ENCODE peak calls at places on chromosomes 13 and 19, in ten cellular contexts. R, N, G, V, D, C, F, M, S and T are unnamed samples.

GRCh38 chr19:58361900-58362271 is 665 bp downstream of the ZNF497 start:
- DNase-seq in R (peak), N (no peak), G (peak), V (peak), D (peak), C (no peak), F (peak), M (peak), S (peak), T (peak)

GRCh38 chr13:22717036-22717435 is 463.7 kb upstream of the SGCG start:
- DNase-seq in R (no peak), N (no peak), G (no peak), V (no peak), D (no peak), C (no peak), F (no peak), M (no peak), S (no peak), T (no peak)

GRCh38 chr13:32804673-32805260 is 211.5 kb upstream of the KL start:
- DNase-seq in R (no peak), N (no peak), G (no peak), V (no peak), D (no peak), C (peak), F (no peak), M (no peak), S (no peak), T (no peak)

GRCh38 chr19:37914908-37915307 is 7.9 kb downstream of the SIPA1L3 start:
- DNase-seq in R (no peak), N (no peak), G (no peak), V (no peak), D (no peak), C (no peak), F (peak), M (peak), S (no peak), T (no peak)

GRCh38 chr19:58305932-58306323 is 751 bp downstream of the ERVK3-1 start:
- DNase-seq in R (no peak), N (no peak), G (no peak), V (no peak), D (no peak), C (peak), F (peak), M (no peak), S (no peak), T (no peak)

GRCh38 chr19:55362990-55363716 is at the start of gene GARIN5B:
- DNase-seq in R (no peak), N (no peak), G (no peak), V (no peak), D (no peak), C (no peak), F (no peak), M (no peak), S (no peak), T (no peak)

GRCh38 chr13:75544681-75545333 is 4.8 kb upstream of the UCHL3 start:
- DNase-seq in R (no peak), N (no peak), G (no peak), V (no peak), D (no peak), C (peak), F (no peak), M (no peak), S (no peak), T (no peak)

GRCh38 chr13:109955598-109955997 is 169.2 kb upstream of the IRS2 start:
- DNase-seq in R (no peak), N (no peak), G (no peak), V (no peak), D (no peak), C (peak), F (no peak), M (no peak), S (no peak), T (peak)

GRCh38 chr13:113977976-113978375 is 4.1 kb upstream of the C13orf46 start:
- DNase-seq in R (no peak), N (no peak), G (peak), V (no peak), D (no peak), C (no peak), F (no peak), M (no peak), S (no peak), T (no peak)

GRCh38 chr19:17764348-17764747 is 13.1 kb downstream of the FCHO1 start:
- DNase-seq in R (no peak), N (no peak), G (no peak), V (no peak), D (no peak), C (no peak), F (no peak), M (no peak), S (no peak), T (no peak)

GRCh38 chr19:16673226-16673625 is 12.3 kb downstream of the TMEM38A start:
- DNase-seq in R (no peak), N (no peak), G (no peak), V (no peak), D (no peak), C (no peak), F (no peak), M (no peak), S (no peak), T (no peak)

GRCh38 chr13:83816081-83816480 is 66.2 kb downstream of the SLITRK1 start:
- DNase-seq in R (no peak), N (no peak), G (no peak), V (no peak), D (no peak), C (no peak), F (no peak), M (no peak), S (no peak), T (no peak)

GRCh38 chr19:49558591-49558990 is 21.8 kb downstream of the NOSIP start:
- DNase-seq in R (no peak), N (no peak), G (no peak), V (no peak), D (no peak), C (no peak), F (no peak), M (no peak), S (no peak), T (no peak)

GRCh38 chr19:16559896-16560295 is 12.3 kb downstream of the SLC35E1 start:
- DNase-seq in R (no peak), N (no peak), G (no peak), V (no peak), D (no peak), C (peak), F (no peak), M (no peak), S (no peak), T (no peak)

GRCh38 chr13:21897140-21897539 is 226.3 kb downstream of the FGF9 start:
- DNase-seq in R (no peak), N (no peak), G (no peak), V (no peak), D (no peak), C (no peak), F (no peak), M (no peak), S (no peak), T (no peak)

GRCh38 chr19:2561895-2562294 is 86.0 kb downstream of the GADD45B start:
- DNase-seq in R (no peak), N (no peak), G (no peak), V (peak), D (peak), C (no peak), F (no peak), M (peak), S (no peak), T (no peak)

GRCh38 chr13:93505104-93505952 is 278.7 kb downstream of the GPC6 start:
- DNase-seq in R (no peak), N (no peak), G (no peak), V (no peak), D (no peak), C (peak), F (no peak), M (no peak), S (no peak), T (no peak)

GRCh38 chr19:1952635-1953034 is 11.7 kb downstream of the CSNK1G2 start:
- DNase-seq in R (no peak), N (no peak), G (no peak), V (no peak), D (no peak), C (no peak), F (no peak), M (no peak), S (no peak), T (no peak)

GRCh38 chr19:411723-412355 is 2.9 kb upstream of the C2CD4C start:
- DNase-seq in R (no peak), N (no peak), G (peak), V (no peak), D (no peak), C (no peak), F (no peak), M (no peak), S (no peak), T (no peak)

GRCh38 chr19:19361075-19361594 is 40.5 kb downstream of the MAU2 start:
- DNase-seq in R (peak), N (peak), G (peak), V (peak), D (peak), C (peak), F (peak), M (peak), S (peak), T (peak)

GRCh38 chr13:30422056-30422914 is at the start of gene UBE2L5:
- DNase-seq in R (peak), N (peak), G (peak), V (peak), D (peak), C (peak), F (peak), M (peak), S (peak), T (peak)

GRCh38 chr19:46508206-46508605 is 12.5 kb upstream of the PNMA8B start:
- DNase-seq in R (no peak), N (no peak), G (no peak), V (no peak), D (no peak), C (no peak), F (no peak), M (no peak), S (no peak), T (no peak)

GRCh38 chr13:112953591-112954487 is 15.2 kb upstream of the MCF2L start:
- DNase-seq in R (no peak), N (no peak), G (no peak), V (no peak), D (no peak), C (no peak), F (no peak), M (no peak), S (no peak), T (peak)